ENCODE peak calls at places on chromosome 11, in nine cellular contexts. G is H9, V is GM23248, W is cardiac muscle cell, F is SK-N-SH, S is esophagus squamous epithelium, J is transverse colon, L is tibial nerve, N is heart left ventricle. B is an unnamed sample.

GRCh38 chr11:114586797-114587196 is 8.8 kb downstream of the NXPE4 start:
- DNase-seq in G (no peak), V (no peak), W (no peak), F (no peak), S (no peak), J (no peak), L (no peak), N (no peak), B (no peak)

GRCh38 chr11:33698921-33699320 is 1.7 kb downstream of the C11orf91 start:
- DNase-seq in G (no peak), V (no peak), W (no peak), F (no peak), S (no peak), J (no peak), L (no peak), N (no peak), B (no peak)

GRCh38 chr11:73275381-73275750 is 3.2 kb downstream of the P2RY6 start:
- DNase-seq in G (peak; percentile 24), V (no peak), W (no peak), F (no peak), S (no peak), J (no peak), L (no peak), N (peak; percentile 9), B (no peak)

GRCh38 chr11:35629914-35630313 is 11.7 kb downstream of the FJX1 start:
- DNase-seq in G (no peak), V (peak; percentile 98), W (no peak), F (no peak), S (no peak), J (no peak), L (no peak), N (no peak), B (no peak)

GRCh38 chr11:43925063-43925931 is 17.1 kb upstream of the C11orf96 start:
- DNase-seq in G (no peak), V (no peak), W (no peak), F (no peak), S (no peak), J (no peak), L (no peak), N (no peak), B (no peak)

GRCh38 chr11:63866211-63866610 is 27.3 kb downstream of the MARK2 start:
- DNase-seq in G (no peak), V (peak; percentile 52), W (no peak), F (no peak), S (no peak), J (peak; percentile 85), L (peak; percentile 77), N (no peak), B (peak; percentile 87)

GRCh38 chr11:60747359-60747873 is 9.3 kb upstream of the MS4A15 start:
- DNase-seq in G (no peak), V (no peak), W (no peak), F (no peak), S (no peak), J (no peak), L (no peak), N (no peak), B (no peak)

GRCh38 chr11:10450451-10451398 is 4.3 kb upstream of the AMPD3 start:
- DNase-seq in G (peak; percentile 78), V (peak; percentile 45), W (peak; percentile 50), F (peak; percentile 73), S (no peak), J (peak; percentile 78), L (no peak), N (peak; percentile 23), B (peak; percentile 65)

GRCh38 chr11:115518983-115519382 is 14.8 kb upstream of the CADM1 start:
- DNase-seq in G (no peak), V (no peak), W (no peak), F (no peak), S (no peak), J (no peak), L (no peak), N (no peak), B (no peak)

GRCh38 chr11:128607819-128608218 is 20.5 kb upstream of the ETS1 start:
- DNase-seq in G (no peak), V (no peak), W (peak; percentile 54), F (no peak), S (no peak), J (no peak), L (no peak), N (no peak), B (no peak)

GRCh38 chr11:76210920-76211851 is 4.9 kb upstream of the WNT11 start:
- DNase-seq in G (no peak), V (no peak), W (no peak), F (no peak), S (no peak), J (peak; percentile 40), L (no peak), N (no peak), B (no peak)

GRCh38 chr11:64726211-64726641 is 3.2 kb upstream of the NRXN2 start:
- DNase-seq in G (peak; percentile 53), V (no peak), W (no peak), F (no peak), S (no peak), J (no peak), L (no peak), N (no peak), B (no peak)

GRCh38 chr11:75280227-75280671 is 39.7 kb downstream of the TPBGL start:
- DNase-seq in G (peak; percentile 94), V (peak; percentile 76), W (peak; percentile 78), F (peak; percentile 95), S (no peak), J (peak; percentile 83), L (peak; percentile 78), N (peak; percentile 83), B (peak; percentile 74)

GRCh38 chr11:120235024-120235628 is 4.8 kb upstream of the POU2F3 start:
- DNase-seq in G (peak; percentile 93), V (peak; percentile 56), W (peak; percentile 82), F (peak; percentile 78), S (no peak), J (peak; percentile 72), L (no peak), N (peak; percentile 55), B (peak; percentile 71)

GRCh38 chr11:36110698-36111410 is 167.0 kb downstream of the LDLRAD3 start:
- DNase-seq in G (no peak), V (no peak), W (no peak), F (no peak), S (no peak), J (no peak), L (no peak), N (no peak), B (no peak)

GRCh38 chr11:111185259-111185658 is 60.3 kb upstream of the POU2AF2 start:
- DNase-seq in G (no peak), V (peak; percentile 63), W (no peak), F (no peak), S (no peak), J (no peak), L (no peak), N (no peak), B (no peak)

GRCh38 chr11:13114566-13115465 is 105.7 kb downstream of the RASSF10 start:
- DNase-seq in G (peak; percentile 90), V (peak; percentile 10), W (peak; percentile 49), F (peak; percentile 31), S (no peak), J (peak; percentile 26), L (no peak), N (no peak), B (no peak)

GRCh38 chr11:102061276-102061675 is 14.0 kb downstream of the CFAP300 start:
- DNase-seq in G (no peak), V (peak; percentile 30), W (peak; percentile 36), F (no peak), S (no peak), J (no peak), L (no peak), N (no peak), B (no peak)

GRCh38 chr11:33742249-33742851 is 6.1 kb upstream of the CD59 start:
- DNase-seq in G (no peak), V (peak; percentile 40), W (no peak), F (peak; percentile 20), S (no peak), J (no peak), L (no peak), N (no peak), B (peak; percentile 53)

GRCh38 chr11:112634551-112634950 is 326.7 kb upstream of the NCAM1 start:
- DNase-seq in G (no peak), V (peak; percentile 9), W (no peak), F (no peak), S (no peak), J (no peak), L (no peak), N (no peak), B (no peak)

GRCh38 chr11:46047520-46047919 is 73.7 kb downstream of the PHF21A start:
- DNase-seq in G (no peak), V (peak; percentile 10), W (no peak), F (no peak), S (no peak), J (no peak), L (no peak), N (no peak), B (no peak)

GRCh38 chr11:1305558-1306056 is 3.8 kb downstream of the TOLLIP start:
- DNase-seq in G (peak; percentile 24), V (no peak), W (no peak), F (peak; percentile 12), S (no peak), J (no peak), L (no peak), N (no peak), B (no peak)

GRCh38 chr11:62542750-62543567 is 3.6 kb downstream of the AHNAK start:
- DNase-seq in G (peak; percentile 86), V (peak; percentile 90), W (peak; percentile 81), F (peak; percentile 90), S (no peak), J (peak; percentile 87), L (peak; percentile 79), N (peak; percentile 87), B (peak; percentile 65)
- H3K4me1 ChIP-seq in G (no peaks in the 10 kb centered on the region), V (peaks cover 46% of the 10 kb centered on the region), W (peaks cover 34% of the 10 kb centered on the region), F (peaks cover 72% of the 10 kb centered on the region), S (peaks cover 62% of the 10 kb centered on the region), J (peaks cover 80% of the 10 kb centered on the region), L (no peaks in the 10 kb centered on the region), N (peaks cover 75% of the 10 kb centered on the region), B (peaks cover 78% of the 10 kb centered on the region)

DNA sequence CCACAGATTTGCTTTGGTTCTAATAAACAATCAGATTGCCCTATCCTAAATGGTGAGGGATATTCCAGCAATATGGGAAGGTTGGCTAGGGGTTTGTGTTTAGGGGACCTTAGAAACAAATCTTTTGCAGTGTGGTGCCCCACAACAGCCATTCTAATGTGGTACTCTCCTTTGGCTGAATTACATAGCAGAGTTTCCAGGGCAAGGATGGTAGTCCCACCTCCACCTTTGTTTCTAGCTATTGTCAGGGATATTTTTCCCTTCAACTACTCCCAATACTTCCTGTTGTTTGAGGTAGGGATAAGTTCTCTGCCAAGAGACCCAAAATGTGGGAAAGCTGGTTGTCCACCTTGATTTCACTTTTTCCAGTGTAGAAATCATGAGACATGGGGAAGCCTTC is 494.7 kb upstream of the CHORDC1 start:
- DNase-seq in G (no peak), V (no peak), W (no peak), F (no peak), S (no peak), J (no peak), L (no peak), N (no peak), B (no peak)
- H3K9me3 ChIP-seq in G (no peaks in the 10 kb centered on the region), V (peaks cover 7% of the 10 kb centered on the region), W (no peaks in the 10 kb centered on the region), F (no peaks in the 10 kb centered on the region), S (peaks cover 3% of the 10 kb centered on the region), J (peaks cover 10% of the 10 kb centered on the region), L (peaks cover 22% of the 10 kb centered on the region), N (peaks cover 12% of the 10 kb centered on the region), B (no peaks in the 10 kb centered on the region)

GRCh38 chr11:42772886-42773285 is 538.9 kb upstream of the API5 start:
- DNase-seq in G (no peak), V (no peak), W (no peak), F (no peak), S (no peak), J (no peak), L (no peak), N (no peak), B (no peak)
- H3K27ac ChIP-seq in G (no peak overlapping the region), V (no peak overlapping the region), W (no peak overlapping the region), F (no peak overlapping the region), S (no peak overlapping the region), J (no peak overlapping the region), L (no peak overlapping the region), N (no peak overlapping the region), B (no peak overlapping the region)

GRCh38 chr11:122199661-122200060 is 83.6 kb upstream of the BLID start:
- DNase-seq in G (no peak), V (no peak), W (no peak), F (no peak), S (no peak), J (no peak), L (no peak), N (no peak), B (no peak)
- H3K4me1 ChIP-seq in G (no peaks in the 10 kb centered on the region), V (peaks cover 69% of the 10 kb centered on the region), W (peaks cover 9% of the 10 kb centered on the region), F (peaks cover 13% of the 10 kb centered on the region), S (no peaks in the 10 kb centered on the region), J (peaks cover 10% of the 10 kb centered on the region), L (no peaks in the 10 kb centered on the region), N (peaks cover 30% of the 10 kb centered on the region), B (no peaks in the 10 kb centered on the region)